ENCODE peak calls at places on chromosome 21, in seven cellular contexts. V, L, R, Q, X, T and K are unnamed samples.

GRCh38 chr21:17911628-17912027 is 92.5 kb upstream of the C21orf91 start:
- DNase-seq in R (no peak), X (no peak), Q (no peak), L (no peak), V (no peak), T (no peak), K (no peak)

GRCh38 chr21:38985423-38986378 is 180.0 kb downstream of the ETS2 start:
- DNase-seq in L (no peak), T (peak; percentile 44), R (no peak), X (no peak), Q (peak; percentile 72), V (peak; percentile 62), K (peak; percentile 57)

GRCh38 chr21:16193758-16194606 is 464.2 kb downstream of the USP25 start:
- DNase-seq in R (peak; percentile 40), V (no peak), Q (peak; percentile 58), X (peak; percentile 25), L (no peak), T (peak; percentile 0), K (peak; percentile 33)

GRCh38 chr21:44492572-44493385 is 37.5 kb downstream of the LRRC3 start:
- DNase-seq in Q (no peak), T (no peak), X (no peak), L (no peak), V (no peak), R (no peak), K (no peak)

GRCh38 chr21:31985398-31985797 is 112.6 kb downstream of the HUNK start:
- DNase-seq in X (no peak), R (no peak), L (no peak), V (no peak), Q (no peak), T (no peak), K (no peak)

GRCh38 chr21:37153193-37153934 is 80.3 kb downstream of the TTC3 start:
- DNase-seq in T (no peak), R (no peak), Q (no peak), V (no peak), L (no peak), X (no peak), K (no peak)

GRCh38 chr21:26834181-26834945 is 10.8 kb downstream of the ADAMTS1 start:
- DNase-seq in T (no peak), L (no peak), V (no peak), X (no peak), Q (no peak), R (no peak), K (no peak)

GRCh38 chr21:40841524-40842196 is 5.3 kb downstream of the DSCAM start:
- DNase-seq in L (no peak), R (peak; percentile 69), T (no peak), X (peak; percentile 2), V (peak; percentile 28), Q (peak; percentile 33), K (peak; percentile 74)

GRCh38 chr21:43803558-43804300 is 14.4 kb downstream of the RRP1 start:
- DNase-seq in V (no peak), X (no peak), T (no peak), L (no peak), Q (no peak), R (no peak), K (no peak)

GRCh38 chr21:41141031-41141457 is 26.9 kb upstream of the BACE2 start:
- DNase-seq in L (no peak), Q (no peak), X (peak; percentile 16), T (no peak), R (no peak), V (no peak), K (no peak)

GRCh38 chr21:35864039-35864438 is 196.3 kb downstream of the SETD4 start:
- DNase-seq in R (no peak), Q (no peak), T (no peak), V (no peak), X (no peak), L (no peak), K (no peak)

GRCh38 chr21:42056996-42057689 is 14.0 kb upstream of the UMODL1 start:
- DNase-seq in X (no peak), R (no peak), Q (no peak), L (no peak), T (no peak), V (no peak), K (peak; percentile 85)

GRCh38 chr21:45950740-45951515 is 30.6 kb upstream of the COL6A1 start:
- DNase-seq in X (no peak), R (no peak), V (no peak), T (no peak), L (no peak), Q (peak; percentile 61), K (peak; percentile 54)

GRCh38 chr21:26966978-26967913 is at the start of gene ADAMTS5:
- DNase-seq in R (peak; percentile 17), L (no peak), T (no peak), Q (peak; percentile 51), V (no peak), X (peak; percentile 69), K (peak; percentile 19)

GRCh38 chr21:38293765-38294164 is 37.0 kb downstream of the KCNJ15 start:
- DNase-seq in X (no peak), R (no peak), Q (no peak), L (no peak), T (no peak), V (no peak), K (no peak)

GRCh38 chr21:35102488-35103407 is 53.6 kb upstream of the RUNX1 start:
- DNase-seq in L (peak; percentile 32), X (no peak), T (peak; percentile 27), Q (peak; percentile 26), V (no peak), R (no peak), K (no peak)

GRCh38 chr21:29130234-29130993 is at the start of gene MAP3K7CL:
- DNase-seq in R (no peak), T (no peak), L (no peak), X (peak; percentile 99), V (no peak), Q (peak; percentile 48), K (peak; percentile 30)